ENCODE peak calls at places on chromosomes 2 and 18, in five cellular contexts. X is CD8-positive, alpha-beta T cell; O is neural progenitor cell; W is PC-3; I is tibial nerve. G is an unnamed sample.

GRCh38 chr2:84996909-84997308 is 25.9 kb downstream of the KCMF1 start:
- DNase-seq in W (peak; percentile 82), I (no peak), O (no peak), X (no peak), G (no peak)

GRCh38 chr18:24013061-24013460 is 1.5 kb upstream of the TTC39C start:
- DNase-seq in W (no peak), I (no peak), X (no peak), O (no peak), G (no peak)

GRCh38 chr2:19538411-19538963 is 180.1 kb upstream of the OSR1 start:
- DNase-seq in X (no peak), W (peak; percentile 99), I (peak; percentile 20), O (no peak), G (peak; percentile 45)

GRCh38 chr2:106142683-106143082 is 51.4 kb downstream of the UXS1 start:
- DNase-seq in I (no peak), W (no peak), O (no peak), X (no peak), G (no peak)

GRCh38 chr18:68763082-68763481 is 34.8 kb upstream of the CCDC102B start:
- DNase-seq in X (no peak), W (peak; percentile 75), I (no peak), O (no peak), G (no peak)

GRCh38 chr2:40721595-40721994 is 269.7 kb upstream of the SLC8A1 start:
- DNase-seq in I (no peak), W (peak; percentile 64), X (no peak), O (no peak), G (no peak)

GRCh38 chr2:207786956-207787516 is 17.3 kb upstream of the FZD5 start:
- DNase-seq in I (no peak), W (no peak), X (no peak), O (no peak), G (no peak)

GRCh38 chr2:6913415-6914157 is 3.6 kb upstream of the RNF144A start:
- DNase-seq in O (no peak), I (no peak), W (peak; percentile 69), X (no peak), G (no peak)

GRCh38 chr18:78901923-78902794 is 77.5 kb upstream of the SALL3 start:
- DNase-seq in X (no peak), I (no peak), W (no peak), O (no peak), G (no peak)

GRCh38 chr2:203730866-203731265 is 24.4 kb downstream of the CD28 start:
- DNase-seq in O (no peak), W (no peak), X (no peak), I (no peak), G (no peak)

GRCh38 chr2:203734276-203734983 is 28.0 kb downstream of the CD28 start:
- DNase-seq in W (no peak), I (no peak), X (no peak), O (no peak), G (no peak)

GRCh38 chr2:203732072-203732952 is 25.9 kb downstream of the CD28 start:
- DNase-seq in O (no peak), I (no peak), X (no peak), W (no peak), G (peak; percentile 46)

GRCh38 chr2:203733683-203734082 is 27.2 kb downstream of the CD28 start:
- DNase-seq in W (no peak), I (no peak), O (no peak), X (no peak), G (no peak)

DNA sequence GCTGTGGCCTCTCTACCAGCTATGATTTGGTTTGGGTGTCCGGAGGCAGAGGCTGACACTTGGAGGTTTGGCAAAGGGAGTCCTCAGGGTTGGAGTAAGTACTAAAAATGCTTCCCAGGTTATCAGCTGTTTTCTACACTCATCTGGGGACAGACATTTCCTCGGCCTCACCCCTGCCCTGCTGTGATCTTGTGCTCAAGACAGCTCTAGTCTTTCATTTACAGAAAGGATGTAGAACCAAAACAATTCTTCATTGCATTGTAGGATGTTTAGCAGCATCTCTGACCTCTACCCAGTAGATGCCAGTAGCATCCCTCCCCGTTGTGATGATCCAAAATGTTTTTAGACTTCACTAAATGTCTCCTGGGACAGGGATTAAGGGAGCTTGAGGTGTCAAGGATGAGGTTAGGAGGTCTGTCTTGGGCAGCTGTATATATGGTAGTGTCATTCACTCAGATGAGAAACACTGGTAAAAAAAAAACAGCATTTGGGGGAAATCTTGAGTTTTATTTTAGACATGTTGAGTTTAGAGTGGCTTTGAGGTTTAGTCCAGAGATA is 26.6 kb downstream of the CD28 start:
- DNase-seq in W (no peak), X (no peak), O (no peak), I (no peak), G (no peak)
- H3K27ac ChIP-seq in W (no peak overlapping the region), X (no peak overlapping the region), O (no peak overlapping the region), I (no peak overlapping the region), G (no peak overlapping the region)

GRCh38 chr18:902179-902718 is 2.4 kb upstream of the ADCYAP1 start:
- DNase-seq in O (peak; percentile 40), X (no peak), W (peak; percentile 45), I (no peak), G (no peak)
- TF ChIP-seq CTCF in O (peak; percentile 57), X (no peak), W (peak; percentile 62), I (no peak), G (no peak)

DNA sequence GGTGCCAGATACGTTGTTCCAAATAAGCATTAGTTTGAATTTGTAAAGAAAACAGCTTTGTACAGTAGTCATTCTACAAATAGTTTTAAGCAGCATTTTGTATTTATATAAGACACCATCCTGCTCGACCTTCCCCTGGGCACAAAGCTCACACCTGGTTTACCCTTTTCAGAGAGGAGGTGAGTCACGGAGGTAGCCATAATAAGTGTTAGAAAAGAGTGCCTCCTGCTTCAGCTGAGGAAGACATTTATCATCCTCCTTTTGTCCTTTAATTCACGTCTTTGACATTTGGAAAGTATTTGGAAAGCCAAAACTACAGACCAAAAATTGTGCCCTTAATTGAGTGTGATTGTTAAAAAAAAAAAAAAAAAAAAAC is 6.8 kb downstream of the RAB12 start:
- DNase-seq in W (peak; percentile 48), I (no peak), X (no peak), O (no peak), G (no peak)
- H3K27ac ChIP-seq in W (peak overlapping the region; percentile 78), I (no peak overlapping the region), X (no peak overlapping the region), O (no peak overlapping the region), G (peak overlapping the region; percentile 96)

GRCh38 chr2:219388127-219388844 is 574 bp upstream of the DNPEP start:
- DNase-seq in O (peak; percentile 97), I (peak; percentile 96), W (peak; percentile 95), X (peak; percentile 99), G (peak; percentile 96)
- TF ChIP-seq CTCF in O (peak; percentile 60), I (peak; percentile 61), W (peak; percentile 64), X (peak; percentile 62), G (peak; percentile 77)

GRCh38 chr2:136130511-136130910 is 12.6 kb upstream of the CXCR4 start:
- DNase-seq in W (peak; percentile 20), X (no peak), I (no peak), O (no peak), G (no peak)

GRCh38 chr2:136129601-136130000 is 11.7 kb upstream of the CXCR4 start:
- DNase-seq in O (no peak), W (peak; percentile 39), X (no peak), I (no peak), G (no peak)

GRCh38 chr2:136130045-136130444 is 12.1 kb upstream of the CXCR4 start:
- DNase-seq in W (no peak), O (no peak), X (no peak), I (no peak), G (no peak)

GRCh38 chr2:136127356-136127755 is 9.4 kb upstream of the CXCR4 start:
- DNase-seq in I (no peak), W (no peak), X (no peak), O (no peak), G (no peak)

DNA sequence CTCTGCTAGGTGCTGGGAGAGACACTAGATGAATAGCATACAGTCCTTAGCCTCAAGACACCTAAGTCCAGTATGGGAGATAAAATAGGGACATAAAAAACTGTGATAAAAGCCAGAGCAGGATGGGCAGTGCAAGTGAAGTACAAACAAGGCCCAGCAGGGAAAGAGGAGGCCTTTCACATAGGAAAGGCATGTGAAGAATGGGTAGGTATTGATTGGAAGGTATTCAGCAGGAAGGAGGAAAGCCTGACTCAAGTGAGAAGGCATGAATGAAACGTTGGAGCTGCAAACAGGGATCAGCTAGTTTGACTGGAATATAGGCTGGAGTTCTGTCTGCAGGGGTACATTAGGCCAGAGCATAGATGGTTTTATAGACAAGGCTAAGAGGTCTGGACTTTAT is 11.0 kb upstream of the CXCR4 start:
- DNase-seq in W (peak; percentile 36), X (no peak), I (no peak), O (no peak), G (no peak)
- H3K27ac ChIP-seq in W (no peak overlapping the region), X (peak overlapping the region; percentile 98), I (peak overlapping the region; percentile 87), O (no peak overlapping the region), G (no peak overlapping the region)

GRCh38 chr2:149101818-149102217 is 63.3 kb downstream of the LYPD6B start:
- DNase-seq in X (no peak), W (peak; percentile 26), I (no peak), O (no peak), G (no peak)

GRCh38 chr2:149094217-149095015 is 55.9 kb downstream of the LYPD6B start:
- DNase-seq in I (no peak), O (peak; percentile 15), W (no peak), X (no peak), G (no peak)

GRCh38 chr2:149098722-149099121 is 60.2 kb downstream of the LYPD6B start:
- DNase-seq in X (no peak), O (no peak), W (peak; percentile 62), I (no peak), G (no peak)

GRCh38 chr2:149100739-149101699 is 62.5 kb downstream of the LYPD6B start:
- DNase-seq in W (no peak), X (no peak), O (no peak), I (no peak), G (no peak)

DNA sequence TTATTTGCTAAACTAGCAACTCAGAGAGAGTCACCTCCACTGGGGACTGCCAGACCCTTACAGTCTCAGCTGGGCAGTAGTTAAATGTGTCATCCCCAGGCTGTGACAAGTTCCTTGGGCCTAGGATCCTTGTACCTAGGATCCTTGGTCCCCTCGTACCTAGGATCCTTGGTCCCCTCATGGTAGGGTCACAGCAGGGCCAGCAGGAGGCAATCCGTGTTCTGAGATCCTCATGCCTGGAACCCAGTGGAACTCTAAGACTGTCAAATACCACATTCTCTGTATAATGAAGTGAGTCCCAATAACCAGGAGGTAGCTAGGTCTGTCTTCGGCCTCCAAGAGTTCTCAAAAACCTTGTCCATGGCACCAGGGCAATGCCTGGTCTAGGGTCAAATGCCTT is 60.8 kb downstream of the LYPD6B start:
- DNase-seq in W (no peak), X (no peak), I (no peak), O (no peak), G (no peak)
- TF ChIP-seq CTCF in W (no peak), X (no peak), I (no peak), O (no peak), G (no peak)

GRCh38 chr2:219252084-219252483 is 959 bp upstream of the TUBA4B start:
- DNase-seq in X (no peak), I (no peak), O (no peak), W (peak; percentile 47), G (peak; percentile 65)
- H3K27ac ChIP-seq in X (peak overlapping the region; percentile 81), I (peak overlapping the region; percentile 89), O (no peak overlapping the region), W (no peak overlapping the region), G (peak overlapping the region; percentile 98)

GRCh38 chr18:5600376-5601071 is 56.7 kb upstream of the EPB41L3 start:
- DNase-seq in X (no peak), I (no peak), W (peak; percentile 39), O (peak; percentile 28), G (no peak)
- TF ChIP-seq CTCF in X (no peak), I (peak; percentile 7), W (peak; percentile 67), O (peak; percentile 71), G (no peak)